ENCODE peak calls at places on chromosomes 5 and 9, in six cellular contexts. G is NCI-H1694 treated with DMSO at 0.1 percent for 48 hours; N is myocyte; Q is naive thymus-derived CD4-positive, alpha-beta T cell; R is heart right ventricle; P is NCI-H2029. D is an unnamed sample.

GRCh38 chr5:132009706-132010405 is 1.6 kb downstream of the ACSL6 start:
- DNase-seq in G (no peak), N (no peak), Q (no peak), R (no peak), P (no peak), D (no peak)

GRCh38 chr9:36341936-36342577 is 58.0 kb downstream of the RNF38 start:
- DNase-seq in G (no peak), N (peak), Q (no peak), R (no peak), P (no peak), D (no peak)

GRCh38 chr5:135745897-135746500 is 88.5 kb upstream of the SLC25A48 start:
- DNase-seq in G (no peak), N (no peak), Q (no peak), R (no peak), P (no peak), D (no peak)

GRCh38 chr9:104836767-104837166 is 72.8 kb downstream of the NIPSNAP3B start:
- DNase-seq in G (no peak), N (no peak), Q (no peak), R (no peak), P (no peak), D (no peak)

GRCh38 chr9:74519419-74519818 is 22.3 kb downstream of the RORB start:
- DNase-seq in G (no peak), N (no peak), Q (no peak), R (no peak), P (no peak), D (no peak)

GRCh38 chr9:128503870-128504269 is 649 bp upstream of the GLE1 start:
- DNase-seq in G (no peak), N (peak), Q (no peak), R (no peak), P (no peak), D (no peak)

GRCh38 chr5:130135506-130135905 is 231.2 kb downstream of the CHSY3 start:
- DNase-seq in G (no peak), N (peak), Q (no peak), R (no peak), P (no peak), D (no peak)

GRCh38 chr9:77455312-77455927 is 192.7 kb downstream of the GNA14 start:
- DNase-seq in G (peak), N (peak), Q (peak), R (no peak), P (no peak), D (no peak)

GRCh38 chr9:36298566-36298965 is 40.3 kb upstream of the GNE start:
- DNase-seq in G (no peak), N (no peak), Q (no peak), R (no peak), P (no peak), D (no peak)

GRCh38 chr5:98787131-98787719 is 13.8 kb downstream of the RGMB start:
- DNase-seq in G (no peak), N (peak), Q (no peak), R (no peak), P (no peak), D (no peak)

GRCh38 chr9:123473226-123473625 is 117.2 kb downstream of the CRB2 start:
- DNase-seq in G (peak), N (no peak), Q (no peak), R (no peak), P (no peak), D (no peak)

GRCh38 chr5:145246961-145247744 is 588.0 kb downstream of the PRELID2 start:
- DNase-seq in G (no peak), N (no peak), Q (no peak), R (no peak), P (no peak), D (no peak)